ENCODE peak calls at places on chromosomes 7 and 10, in six cellular contexts. Q is BJ, T is psoas muscle, U is brain microvascular endothelial cell, S is neuronal stem cell, X is Peyer's patch. I is an unnamed sample.

GRCh38 chr7:103810112-103810744 is 179.2 kb downstream of the RELN start:
- DNase-seq in Q (no peak), T (no peak), U (peak; percentile 11), S (no peak), X (no peak), I (no peak)

GRCh38 chr7:143285454-143285756 is 647 bp downstream of the TMEM139 start:
- DNase-seq in Q (no peak), T (no peak), U (no peak), S (no peak), X (no peak), I (peak; percentile 96)

GRCh38 chr7:93894426-93894825 is 3.9 kb upstream of the TFPI2 start:
- DNase-seq in Q (no peak), T (no peak), U (peak; percentile 21), S (no peak), X (no peak), I (no peak)

GRCh38 chr7:28627263-28627653 is 214.9 kb downstream of the CREB5 start:
- DNase-seq in Q (no peak), T (no peak), U (no peak), S (no peak), X (no peak), I (no peak)

GRCh38 chr10:91220194-91220953 is at the start of gene PCGF5:
- DNase-seq in Q (peak; percentile 40), T (peak; percentile 91), U (peak; percentile 75), S (peak; percentile 87), X (peak; percentile 90), I (peak; percentile 55)

GRCh38 chr7:54541941-54542618 is at the start of gene VSTM2A:
- DNase-seq in Q (no peak), T (no peak), U (no peak), S (peak; percentile 72), X (no peak), I (no peak)

GRCh38 chr7:6453737-6454136 is 6.0 kb upstream of the DAGLB start:
- DNase-seq in Q (peak; percentile 71), T (no peak), U (peak; percentile 81), S (no peak), X (no peak), I (peak; percentile 29)

GRCh38 chr7:69677054-69677847 is 79.0 kb downstream of the AUTS2 start:
- DNase-seq in Q (no peak), T (no peak), U (no peak), S (no peak), X (no peak), I (no peak)

GRCh38 chr10:130174343-130174742 is 38.2 kb downstream of the GLRX3 start:
- DNase-seq in Q (no peak), T (no peak), U (no peak), S (no peak), X (no peak), I (no peak)

GRCh38 chr7:84923348-84923747 is 263.5 kb downstream of the SEMA3D start:
- DNase-seq in Q (no peak), T (no peak), U (no peak), S (no peak), X (no peak), I (no peak)

GRCh38 chr7:155863721-155864151 is 51.5 kb upstream of the SHH start:
- DNase-seq in Q (no peak), T (no peak), U (no peak), S (no peak), X (no peak), I (no peak)

GRCh38 chr10:75283150-75284096 is 47.7 kb upstream of the COMTD1 start:
- DNase-seq in Q (peak; percentile 47), T (no peak), U (no peak), S (no peak), X (no peak), I (no peak)

GRCh38 chr10:17113889-17114288 is 15.7 kb downstream of the CUBN start:
- DNase-seq in Q (no peak), T (peak; percentile 55), U (no peak), S (no peak), X (no peak), I (no peak)

GRCh38 chr7:150860291-150860977 is 8.1 kb downstream of the AOC1 start:
- DNase-seq in Q (no peak), T (no peak), U (no peak), S (no peak), X (no peak), I (no peak)

GRCh38 chr7:12235970-12236369 is 24.9 kb downstream of the TMEM106B start:
- DNase-seq in Q (no peak), T (no peak), U (no peak), S (no peak), X (no peak), I (no peak)

GRCh38 chr7:79240413-79240812 is 213.1 kb downstream of the MAGI2 start:
- DNase-seq in Q (no peak), T (no peak), U (no peak), S (no peak), X (no peak), I (no peak)

DNA sequence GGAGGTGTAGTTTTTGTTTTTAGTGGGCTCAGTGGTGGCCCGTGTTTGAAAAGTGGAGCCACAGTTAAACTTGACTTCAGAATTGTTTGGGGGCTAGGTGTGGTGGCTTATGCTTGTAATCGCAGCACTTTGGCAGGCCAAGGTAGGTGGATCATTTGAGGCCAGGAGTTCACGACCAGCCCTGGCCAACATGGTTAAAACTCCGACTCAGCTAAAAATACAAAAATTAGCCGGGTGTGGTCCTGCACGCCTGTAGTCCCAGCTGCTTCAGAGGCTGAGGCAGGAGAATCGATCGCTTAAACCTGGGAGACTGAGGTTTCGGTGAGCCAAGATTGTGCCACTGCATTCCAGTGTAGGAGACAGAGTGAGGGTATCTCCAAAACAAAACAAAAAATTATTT is 1.8 kb downstream of the CCT6A start:
- DNase-seq in Q (no peak), T (no peak), U (no peak), S (no peak), X (no peak), I (no peak)
- H3K36me3 ChIP-seq in Q (peaks cover 4% of the 10 kb centered on the region), T (peaks cover 60% of the 10 kb centered on the region), U (peaks cover 50% of the 10 kb centered on the region), S (peaks cover 23% of the 10 kb centered on the region), X (peaks cover 52% of the 10 kb centered on the region), I (peaks cover 58% of the 10 kb centered on the region)

GRCh38 chr7:157377436-157378124 is 40.8 kb downstream of the DNAJB6 start:
- DNase-seq in Q (no peak), T (no peak), U (no peak), S (no peak), X (no peak), I (no peak)
- H3K36me3 ChIP-seq in Q (peaks cover 12% of the 10 kb centered on the region), T (peaks cover 39% of the 10 kb centered on the region), U (peaks cover 56% of the 10 kb centered on the region), S (peaks cover 22% of the 10 kb centered on the region), X (peaks cover 24% of the 10 kb centered on the region), I (peaks cover 34% of the 10 kb centered on the region)

GRCh38 chr7:26197153-26198115 is 3.1 kb downstream of the HNRNPA2B1 start:
- DNase-seq in Q (no peak), T (no peak), U (no peak), S (no peak), X (no peak), I (no peak)
- H3K36me3 ChIP-seq in Q (peaks cover 13% of the 10 kb centered on the region), T (peaks cover 64% of the 10 kb centered on the region), U (peaks cover 60% of the 10 kb centered on the region), S (peaks cover 24% of the 10 kb centered on the region), X (peaks cover 52% of the 10 kb centered on the region), I (peaks cover 69% of the 10 kb centered on the region)

DNA sequence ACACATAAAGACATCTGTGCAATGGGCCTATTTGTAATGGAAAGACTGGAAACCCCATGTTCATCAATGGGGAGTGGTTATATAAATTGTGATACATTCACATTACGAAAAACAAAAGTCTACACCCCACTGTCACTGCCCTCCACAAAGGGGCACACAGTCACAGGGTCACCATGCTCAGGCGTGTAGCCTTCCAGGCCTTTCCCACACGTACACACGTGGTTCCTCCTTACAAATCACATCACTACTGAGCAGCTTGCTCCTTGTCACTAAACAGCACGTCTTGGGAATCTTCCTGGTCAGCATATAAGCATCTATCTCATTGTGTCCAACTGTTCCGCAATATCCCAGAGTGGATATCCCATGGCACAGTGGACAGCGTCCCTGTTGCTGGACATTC is 163.1 kb downstream of the SLIT1 start:
- DNase-seq in Q (no peak), T (no peak), U (no peak), S (no peak), X (no peak), I (no peak)
- H3K36me3 ChIP-seq in Q (no peaks in the 10 kb centered on the region), T (no peaks in the 10 kb centered on the region), U (no peaks in the 10 kb centered on the region), S (no peaks in the 10 kb centered on the region), X (no peaks in the 10 kb centered on the region), I (no peaks in the 10 kb centered on the region)

GRCh38 chr10:97361050-97361901 is 26.7 kb upstream of the FRAT2 start:
- DNase-seq in Q (no peak), T (no peak), U (no peak), S (no peak), X (no peak), I (no peak)

GRCh38 chr10:97366572-97366971 is 32.0 kb upstream of the FRAT2 start:
- DNase-seq in Q (no peak), T (no peak), U (no peak), S (no peak), X (no peak), I (no peak)

GRCh38 chr10:97365761-97366351 is 31.3 kb upstream of the FRAT2 start:
- DNase-seq in Q (no peak), T (no peak), U (no peak), S (no peak), X (no peak), I (no peak)

GRCh38 chr10:97362310-97363033 is 27.9 kb upstream of the FRAT2 start:
- DNase-seq in Q (no peak), T (no peak), U (no peak), S (no peak), X (no peak), I (no peak)

GRCh38 chr10:97363071-97363470 is 28.5 kb upstream of the FRAT2 start:
- DNase-seq in Q (no peak), T (no peak), U (no peak), S (no peak), X (no peak), I (no peak)
- H3K36me3 ChIP-seq in Q (peaks cover 36% of the 10 kb centered on the region), T (peaks cover 97% of the 10 kb centered on the region), U (peaks cover 58% of the 10 kb centered on the region), S (peaks cover 40% of the 10 kb centered on the region), X (peaks cover 23% of the 10 kb centered on the region), I (no peaks in the 10 kb centered on the region)

GRCh38 chr7:5310822-5311405 is 28.2 kb downstream of the SLC29A4 start:
- DNase-seq in Q (no peak), T (no peak), U (no peak), S (no peak), X (no peak), I (no peak)

GRCh38 chr7:5309146-5309545 is 26.4 kb downstream of the SLC29A4 start:
- DNase-seq in Q (no peak), T (no peak), U (no peak), S (no peak), X (no peak), I (no peak)

GRCh38 chr7:5320391-5320790 is 37.6 kb downstream of the SLC29A4 start:
- DNase-seq in Q (no peak), T (no peak), U (no peak), S (no peak), X (no peak), I (no peak)

GRCh38 chr7:5315761-5316160 is 33.0 kb downstream of the SLC29A4 start:
- DNase-seq in Q (no peak), T (no peak), U (no peak), S (no peak), X (no peak), I (no peak)

GRCh38 chr7:5314864-5315263 is 32.1 kb downstream of the SLC29A4 start:
- DNase-seq in Q (no peak), T (no peak), U (no peak), S (no peak), X (no peak), I (no peak)
- H3K36me3 ChIP-seq in Q (peaks cover 26% of the 10 kb centered on the region), T (peaks cover 82% of the 10 kb centered on the region), U (peaks cover 35% of the 10 kb centered on the region), S (peaks cover 18% of the 10 kb centered on the region), X (peaks cover 82% of the 10 kb centered on the region), I (peaks cover 16% of the 10 kb centered on the region)

DNA sequence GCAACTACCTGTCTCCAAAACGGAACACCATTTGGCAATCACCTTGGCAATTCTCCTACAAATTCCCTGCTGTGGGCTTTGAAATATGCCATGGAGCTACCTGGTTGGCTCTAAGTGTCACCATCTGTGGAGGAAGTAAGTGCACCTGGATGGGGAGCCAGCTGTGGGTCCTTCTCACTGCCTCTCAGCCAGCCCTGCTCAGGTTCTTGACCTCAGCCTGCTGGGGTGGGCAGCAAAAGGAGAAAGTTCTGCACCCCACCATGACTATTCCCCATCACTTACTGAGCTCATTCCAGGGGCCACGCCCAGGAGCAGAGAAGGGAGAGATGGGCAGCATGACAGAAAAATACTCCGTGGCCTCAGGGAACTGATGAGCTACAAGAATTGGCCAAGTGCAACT is 158.7 kb downstream of the TNS3 start:
- DNase-seq in Q (no peak), T (no peak), U (no peak), S (no peak), X (no peak), I (no peak)
- H3K36me3 ChIP-seq in Q (peaks cover 42% of the 10 kb centered on the region), T (peaks cover 60% of the 10 kb centered on the region), U (peaks cover 60% of the 10 kb centered on the region), S (peaks cover 30% of the 10 kb centered on the region), X (peaks cover 73% of the 10 kb centered on the region), I (peaks cover 93% of the 10 kb centered on the region)